ENCODE peak calls at places on chromosome 18, in four cellular contexts. M is naive thymus-derived CD4-positive, alpha-beta T cell; Y is neural progenitor cell; S is GM23248. P is an unnamed sample.

GRCh38 chr18:65938592-65939372 is 188.0 kb downstream of the CDH7 start:
- DNase-seq in M (no peak), Y (peak), S (peak), P (peak)

GRCh38 chr18:50797147-50797546 is 22.7 kb downstream of the MRO start:
- DNase-seq in M (no peak), Y (no peak), S (no peak), P (no peak)

GRCh38 chr18:63409301-63409700 is 13.0 kb downstream of the VPS4B start:
- DNase-seq in M (no peak), Y (no peak), S (no peak), P (no peak)

GRCh38 chr18:78138993-78139496 is 840.6 kb upstream of the SALL3 start:
- DNase-seq in M (no peak), Y (peak), S (no peak), P (peak)

GRCh38 chr18:55018602-55019001 is 59.3 kb upstream of the CCDC68 start:
- DNase-seq in M (no peak), Y (no peak), S (peak), P (no peak)

GRCh38 chr18:9860682-9861081 is 25.1 kb upstream of the TXNDC2 start:
- DNase-seq in M (no peak), Y (no peak), S (no peak), P (no peak)

GRCh38 chr18:28018361-28018760 is 158.6 kb downstream of the CDH2 start:
- DNase-seq in M (no peak), Y (no peak), S (no peak), P (no peak)

GRCh38 chr18:60684843-60685513 is 312.4 kb upstream of the MC4R start:
- DNase-seq in M (no peak), Y (peak), S (peak), P (no peak)

GRCh38 chr18:3703732-3704176 is 253.8 kb downstream of the TGIF1 start:
- DNase-seq in M (peak), Y (peak), S (peak), P (peak)

GRCh38 chr18:35174093-35174731 is 66.6 kb upstream of the ZNF397 start:
- DNase-seq in M (no peak), Y (no peak), S (no peak), P (no peak)

GRCh38 chr18:22946217-22946616 is 13.1 kb downstream of the RBBP8 start:
- DNase-seq in M (no peak), Y (no peak), S (no peak), P (no peak)

GRCh38 chr18:3340682-3341097 is 78.8 kb downstream of the MYL12B start:
- DNase-seq in M (no peak), Y (no peak), S (peak), P (no peak)

GRCh38 chr18:23556145-23556780 is 30.0 kb downstream of the NPC1 start:
- DNase-seq in M (no peak), Y (no peak), S (no peak), P (no peak)

GRCh38 chr18:62460851-62461300 is 61.9 kb upstream of the ZCCHC2 start:
- DNase-seq in M (no peak), Y (no peak), S (peak), P (no peak)

GRCh38 chr18:38450876-38451275 is 885.3 kb upstream of the CELF4 start:
- DNase-seq in M (no peak), Y (no peak), S (no peak), P (no peak)

GRCh38 chr18:63298393-63299015 is 21.1 kb downstream of the BCL2 start:
- DNase-seq in M (no peak), Y (no peak), S (no peak), P (no peak)

GRCh38 chr18:28411806-28412205 is 234.9 kb upstream of the CDH2 start:
- DNase-seq in M (no peak), Y (no peak), S (peak), P (no peak)

GRCh38 chr18:38526922-38527321 is 961.3 kb upstream of the CELF4 start:
- DNase-seq in M (no peak), Y (no peak), S (no peak), P (no peak)

GRCh38 chr18:59848002-59848401 is 51.8 kb upstream of the PMAIP1 start:
- DNase-seq in M (no peak), Y (no peak), S (no peak), P (no peak)

GRCh38 chr18:62844850-62845643 is 129.7 kb downstream of the PHLPP1 start:
- DNase-seq in M (no peak), Y (no peak), S (peak), P (no peak)

GRCh38 chr18:33212363-33212762 is 228.2 kb downstream of the CCDC178 start:
- DNase-seq in M (no peak), Y (no peak), S (peak), P (no peak)

GRCh38 chr18:3649135-3649558 is 199.2 kb downstream of the TGIF1 start:
- DNase-seq in M (no peak), Y (no peak), S (no peak), P (peak)

GRCh38 chr18:78006805-78007204 is 757.2 kb downstream of the GALR1 start:
- DNase-seq in M (no peak), Y (peak), S (no peak), P (peak)

GRCh38 chr18:12540751-12541150 is 117.2 kb downstream of the SPIRE1 start:
- DNase-seq in M (no peak), Y (no peak), S (no peak), P (no peak)

GRCh38 chr18:12543697-12544096 is 114.2 kb downstream of the SPIRE1 start:
- DNase-seq in M (no peak), Y (no peak), S (no peak), P (no peak)
- H3K4me3 ChIP-seq in M (no peak), Y (no peak), S (no peak), P (no peak)

GRCh38 chr18:79463424-79463960 is 67.8 kb downstream of the NFATC1 start:
- DNase-seq in M (no peak), Y (no peak), S (no peak), P (no peak)

GRCh38 chr18:79469309-79469708 is 73.6 kb downstream of the NFATC1 start:
- DNase-seq in M (no peak), Y (no peak), S (no peak), P (no peak)

GRCh38 chr18:79467126-79467525 is 71.4 kb downstream of the NFATC1 start:
- DNase-seq in M (no peak), Y (no peak), S (no peak), P (no peak)

GRCh38 chr18:79466591-79466990 is 70.9 kb downstream of the NFATC1 start:
- DNase-seq in M (no peak), Y (no peak), S (no peak), P (no peak)

DNA sequence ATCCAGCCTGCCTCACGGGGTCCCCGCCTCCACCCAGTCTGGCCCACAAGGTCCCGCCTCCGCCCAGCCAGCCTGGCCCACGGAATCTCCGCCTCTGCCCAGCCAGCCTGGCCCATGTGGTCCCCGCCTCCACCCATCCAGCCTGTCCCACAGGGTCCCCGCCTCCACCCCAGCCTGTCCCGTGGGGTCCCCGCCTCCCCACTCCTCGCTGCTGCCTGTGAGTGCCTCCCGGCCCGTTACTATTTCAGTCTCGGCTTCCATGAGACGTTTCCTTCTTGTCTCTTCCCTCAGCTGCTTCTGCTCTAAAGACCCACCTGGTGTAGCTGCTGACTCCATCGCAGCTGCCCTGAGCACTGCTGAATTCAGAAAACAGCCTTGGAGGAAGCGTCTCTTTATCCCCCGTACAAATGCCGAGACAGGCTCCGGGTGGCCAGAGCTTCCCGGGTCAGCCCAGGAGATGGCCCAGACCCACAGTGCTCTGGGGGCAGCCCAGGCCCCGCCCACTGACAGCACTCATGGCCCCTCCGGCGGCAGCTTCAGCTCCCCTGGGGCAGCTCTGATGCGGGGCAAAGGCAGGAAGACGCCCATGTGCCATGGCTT is 69.8 kb downstream of the NFATC1 start:
- DNase-seq in M (no peak), Y (peak), S (no peak), P (peak)
- H3K4me3 ChIP-seq in M (no peak), Y (no peak), S (no peak), P (no peak)

GRCh38 chr18:48135436-48135966 is 205.0 kb upstream of the SMAD2 start:
- DNase-seq in M (no peak), Y (no peak), S (no peak), P (no peak)

GRCh38 chr18:48134609-48135008 is 204.2 kb upstream of the SMAD2 start:
- DNase-seq in M (no peak), Y (no peak), S (no peak), P (no peak)

GRCh38 chr18:48136544-48137353 is 206.3 kb upstream of the SMAD2 start:
- DNase-seq in M (no peak), Y (peak), S (peak), P (peak)

GRCh38 chr18:48137354-48138208 is 207.1 kb upstream of the SMAD2 start:
- DNase-seq in M (no peak), Y (no peak), S (no peak), P (no peak)

DNA sequence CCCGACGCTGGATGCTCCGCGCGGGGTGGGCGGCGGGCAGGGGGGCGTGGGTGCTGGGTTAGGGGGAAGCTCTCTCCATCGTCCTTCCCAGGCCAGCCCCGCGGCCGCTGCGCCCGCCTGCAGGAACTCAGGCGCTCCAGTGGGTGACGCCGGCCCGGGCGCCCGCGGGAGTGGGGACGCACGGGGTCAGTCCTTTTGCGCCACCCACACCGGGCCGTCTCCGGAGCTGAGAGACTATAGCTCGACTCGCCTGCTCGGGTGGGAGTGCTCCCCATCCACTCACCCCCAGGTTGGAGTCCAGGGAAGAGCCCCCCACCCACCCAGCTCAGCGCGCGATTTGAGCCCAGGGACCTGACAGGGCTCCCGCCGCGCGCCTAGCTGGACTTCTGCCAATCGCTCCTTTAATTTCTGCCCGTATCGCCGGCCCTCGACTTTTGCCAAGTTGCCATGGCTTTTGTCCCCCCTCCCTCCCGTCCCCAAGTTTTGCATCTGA is 205.6 kb upstream of the SMAD2 start:
- DNase-seq in M (no peak), Y (peak), S (no peak), P (peak)
- H3K4me3 ChIP-seq in M (no peak), Y (peak), S (peak), P (peak)

GRCh38 chr18:56118422-56118821 is 520.0 kb downstream of the TXNL1 start:
- DNase-seq in M (no peak), Y (no peak), S (no peak), P (no peak)

GRCh38 chr18:56124186-56124585 is 514.2 kb downstream of the TXNL1 start:
- DNase-seq in M (no peak), Y (no peak), S (peak), P (no peak)

GRCh38 chr18:56121669-56122068 is 516.7 kb downstream of the TXNL1 start:
- DNase-seq in M (no peak), Y (no peak), S (no peak), P (no peak)

GRCh38 chr18:56115072-56116038 is 523.0 kb downstream of the TXNL1 start:
- DNase-seq in M (no peak), Y (no peak), S (no peak), P (no peak)

DNA sequence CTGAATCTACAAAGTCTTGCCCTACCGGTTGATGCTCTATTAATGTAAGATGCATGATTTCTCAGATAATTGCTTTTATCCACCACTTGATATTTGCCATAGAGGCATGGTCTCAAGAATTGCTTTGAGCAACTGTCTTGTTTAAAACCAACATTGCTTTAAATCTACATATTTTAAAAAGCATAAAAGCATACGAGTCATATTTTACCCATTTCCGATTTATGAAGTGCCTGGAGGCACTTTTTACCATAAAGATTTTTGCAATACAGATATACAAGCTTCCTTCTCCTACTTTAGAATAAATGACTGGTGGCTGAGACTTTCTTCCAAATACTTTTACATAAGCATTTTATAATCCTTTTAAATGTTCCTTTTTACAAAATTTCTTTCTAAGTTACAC is 517.6 kb downstream of the TXNL1 start:
- DNase-seq in M (no peak), Y (no peak), S (no peak), P (no peak)
- H3K4me3 ChIP-seq in M (no peak), Y (no peak), S (no peak), P (no peak)

DNA sequence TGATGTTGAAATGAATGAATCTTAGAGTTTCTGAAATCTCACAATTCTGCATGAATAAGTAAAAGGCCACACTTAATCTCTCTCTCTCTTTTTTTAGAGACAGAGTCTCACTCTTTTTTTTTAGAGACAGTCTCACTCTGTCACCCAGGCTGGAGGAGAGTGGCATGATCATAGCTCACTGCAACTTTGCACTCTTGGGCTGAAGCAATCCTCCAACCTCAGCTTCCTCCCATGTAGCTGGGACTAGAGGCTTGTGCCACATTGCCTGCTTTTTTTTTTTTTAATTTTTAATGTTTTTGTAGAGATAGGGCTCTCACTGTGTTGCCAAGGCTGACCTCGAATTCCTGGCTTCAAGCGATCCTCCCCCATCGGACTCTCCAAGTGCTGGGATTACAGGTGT is 68.9 kb upstream of the THOC1 start:
- DNase-seq in M (no peak), Y (no peak), S (no peak), P (no peak)
- H3K4me3 ChIP-seq in M (no peak), Y (no peak), S (no peak), P (no peak)

GRCh38 chr18:11689031-11689971 is at the start of gene GNAL:
- DNase-seq in M (peak), Y (peak), S (peak), P (peak)

GRCh38 chr18:11695736-11696135 is 6.7 kb downstream of the GNAL start:
- DNase-seq in M (no peak), Y (no peak), S (no peak), P (no peak)

DNA sequence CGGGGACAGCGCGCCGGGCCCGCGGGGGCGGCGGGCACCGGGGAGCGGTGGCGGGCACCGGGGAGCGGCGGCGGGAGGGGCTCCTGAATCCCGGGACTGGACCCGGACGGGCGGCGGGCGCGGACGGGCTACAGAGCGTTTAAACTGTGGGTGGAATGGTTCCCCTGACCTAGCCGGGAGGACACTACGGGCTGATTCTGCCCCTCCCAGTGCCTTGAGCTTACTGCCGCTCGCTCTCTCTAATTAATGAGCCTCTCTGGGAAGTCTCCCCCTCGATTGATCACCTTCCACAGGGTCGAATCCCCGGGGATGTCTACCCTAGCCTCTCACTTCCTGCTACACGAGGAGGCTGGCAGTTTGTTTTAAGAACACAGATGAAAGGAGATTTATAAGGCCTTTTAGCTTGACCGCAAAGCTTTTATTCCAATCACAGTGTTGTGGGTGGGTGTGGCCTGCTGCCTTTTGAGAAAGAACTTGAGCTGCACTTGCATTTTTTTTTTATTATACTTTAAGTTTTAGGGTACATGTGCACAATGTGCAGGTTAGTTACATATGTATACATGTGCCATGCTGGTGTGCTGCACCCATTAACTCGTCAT is 1.0 kb downstream of the GNAL start:
- DNase-seq in M (no peak), Y (no peak), S (peak), P (peak)
- H3K4me3 ChIP-seq in M (peak), Y (peak), S (peak), P (peak)

DNA sequence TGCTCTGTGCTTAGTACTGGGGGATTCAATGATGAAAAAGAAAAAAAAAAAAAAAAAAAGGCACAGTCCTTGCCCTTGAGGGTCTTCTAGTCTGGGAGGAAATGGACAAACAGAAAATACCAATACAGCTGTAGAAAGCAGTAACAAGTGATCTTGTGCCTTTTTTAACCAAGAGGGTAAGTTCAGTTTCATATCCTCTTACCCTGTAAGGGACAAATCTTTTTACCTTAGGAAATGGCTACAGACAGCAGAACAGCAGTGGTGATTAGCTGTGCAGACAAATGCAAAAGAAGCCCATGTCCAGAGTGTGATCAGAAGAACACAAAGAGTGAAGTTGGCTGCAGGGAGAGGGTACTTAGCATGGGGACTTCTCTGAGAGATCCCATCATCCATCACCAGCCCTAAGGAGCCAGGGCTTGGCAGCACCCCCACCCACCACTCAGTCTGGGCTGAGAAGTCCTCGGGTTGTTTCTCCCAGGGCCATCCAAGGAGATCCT is 102.9 kb downstream of the ALPK2 start:
- DNase-seq in M (no peak), Y (no peak), S (no peak), P (no peak)
- H3K4me3 ChIP-seq in M (no peak), Y (no peak), S (no peak), P (no peak)

P was measured in endodermal cell.